ENCODE peak calls at places on chromosomes 4 and X, in six cellular contexts. Q, O, S, A, P and J are unnamed samples.

GRCh38 chr4:154590329-154591006 is at the start of gene FGA:
- DNase-seq in Q (no peak), O (no peak), S (peak), A (no peak), P (no peak), J (no peak)

GRCh38 chrX:31021537-31021936 is 50.3 kb downstream of the FTHL17 start:
- DNase-seq in Q (no peak), O (no peak), S (no peak), A (no peak), P (no peak), J (no peak)

GRCh38 chr4:15654556-15655222 is 468 bp downstream of the FBXL5 start:
- DNase-seq in Q (peak), O (no peak), S (peak), A (peak), P (no peak), J (peak)

GRCh38 chrX:150933945-150934350 is 35.5 kb upstream of the CD99L2 start:
- DNase-seq in Q (no peak), O (peak), S (no peak), A (no peak), P (no peak), J (no peak)

GRCh38 chr4:94175553-94176260 is 32.0 kb upstream of the SMARCAD1 start:
- DNase-seq in Q (no peak), O (no peak), S (peak), A (no peak), P (no peak), J (no peak)

GRCh38 chr4:98996056-98996941 is 778 bp downstream of the METAP1 start:
- DNase-seq in Q (peak), O (no peak), S (peak), A (peak), P (no peak), J (no peak)

GRCh38 chr4:30903493-30903892 is 183.3 kb downstream of the PCDH7 start:
- DNase-seq in Q (peak), O (peak), S (no peak), A (peak), P (no peak), J (no peak)

GRCh38 chr4:110854021-110854678 is 231.3 kb upstream of the PITX2 start:
- DNase-seq in Q (peak), O (peak), S (no peak), A (peak), P (no peak), J (no peak)

GRCh38 chrX:104324871-104325585 is 70.3 kb upstream of the ESX1 start:
- DNase-seq in Q (no peak), O (no peak), S (no peak), A (no peak), P (no peak), J (no peak)

GRCh38 chr4:170247585-170247984 is 157.8 kb upstream of the AADAT start:
- DNase-seq in Q (no peak), O (no peak), S (no peak), A (no peak), P (no peak), J (no peak)

GRCh38 chr4:76753814-76754213 is 144.1 kb downstream of the SOWAHB start:
- DNase-seq in Q (peak), O (peak), S (no peak), A (peak), P (no peak), J (no peak)

GRCh38 chr4:163331629-163332360 is 601 bp downstream of the NPY1R start:
- DNase-seq in Q (no peak), O (no peak), S (peak), A (peak), P (peak), J (no peak)

GRCh38 chr4:77451530-77451929 is 154.1 kb upstream of the CXCL13 start:
- DNase-seq in Q (no peak), O (no peak), S (no peak), A (no peak), P (no peak), J (no peak)

GRCh38 chr4:119300072-119300387 is 21.9 kb downstream of the FABP2 start:
- DNase-seq in Q (peak), O (no peak), S (no peak), A (peak), P (peak), J (no peak)

GRCh38 chrX:68121835-68122234 is 311.5 kb downstream of the OPHN1 start:
- DNase-seq in Q (no peak), O (no peak), S (no peak), A (no peak), P (no peak), J (no peak)

GRCh38 chr4:109969087-109969486 is 56.4 kb downstream of the EGF start:
- DNase-seq in Q (no peak), O (no peak), S (no peak), A (peak), P (no peak), J (no peak)

GRCh38 chrX:109312757-109313156 is 169.1 kb downstream of the GUCY2F start:
- DNase-seq in Q (no peak), O (no peak), S (peak), A (no peak), P (no peak), J (no peak)

GRCh38 chr4:85448880-85449763 is 25.8 kb upstream of the ARHGAP24 start:
- DNase-seq in Q (no peak), O (no peak), S (no peak), A (no peak), P (no peak), J (no peak)

GRCh38 chrX:54978448-54978847 is 15.5 kb downstream of the PFKFB1 start:
- DNase-seq in Q (no peak), O (no peak), S (no peak), A (no peak), P (no peak), J (no peak)

GRCh38 chr4:128686032-128686465 is 123.5 kb upstream of the JADE1 start:
- DNase-seq in Q (no peak), O (no peak), S (no peak), A (peak), P (no peak), J (no peak)

GRCh38 chrX:6029014-6029413 is 199.7 kb downstream of the NLGN4X start:
- DNase-seq in Q (no peak), O (no peak), S (no peak), A (no peak), P (no peak), J (no peak)

GRCh38 chr4:78667764-78668163 is 108.4 kb upstream of the BMP2K start:
- DNase-seq in Q (no peak), O (no peak), S (no peak), A (no peak), P (no peak), J (no peak)

GRCh38 chr4:7201351-7202305 is 9.3 kb downstream of the SORCS2 start:
- DNase-seq in Q (no peak), O (no peak), S (peak), A (peak), P (no peak), J (peak)

GRCh38 chr4:12411072-12411471 is 982.4 kb upstream of the HS3ST1 start:
- DNase-seq in Q (no peak), O (peak), S (no peak), A (peak), P (no peak), J (no peak)

GRCh38 chr4:74166135-74166534 is 8.2 kb downstream of the MTHFD2L start:
- DNase-seq in Q (no peak), O (no peak), S (no peak), A (no peak), P (no peak), J (no peak)

GRCh38 chr4:149630079-149630478 is 185.6 kb downstream of the IQCM start:
- DNase-seq in Q (peak), O (no peak), S (no peak), A (no peak), P (no peak), J (no peak)

GRCh38 chr4:166143227-166143626 is 270.2 kb downstream of the TLL1 start:
- DNase-seq in Q (peak), O (peak), S (no peak), A (peak), P (no peak), J (no peak)

GRCh38 chr4:24244663-24245519 is 339.5 kb downstream of the DHX15 start:
- DNase-seq in Q (peak), O (no peak), S (no peak), A (no peak), P (peak), J (no peak)